ENCODE peak calls at places on chromosome 4, in six cellular contexts. Z is SW 1271, T is upper lobe of right lung, X is GM23248, N is GM23338, J is H54. W is an unnamed sample.

GRCh38 chr4:101284546-101284945 is 62.8 kb downstream of the PPP3CA start:
- DNase-seq in Z (no peak), T (no peak), X (peak; percentile 49), N (no peak), J (no peak), W (no peak)

GRCh38 chr4:98528882-98529281 is 129.5 kb downstream of the TSPAN5 start:
- DNase-seq in Z (no peak), T (no peak), X (no peak), N (no peak), J (no peak), W (no peak)

GRCh38 chr4:142373610-142374009 is 472.5 kb downstream of the INPP4B start:
- DNase-seq in Z (no peak), T (no peak), X (peak; percentile 22), N (no peak), J (no peak), W (no peak)

GRCh38 chr4:154421618-154422017 is 70.0 kb downstream of the DCHS2 start:
- DNase-seq in Z (no peak), T (no peak), X (no peak), N (no peak), J (no peak), W (no peak)

GRCh38 chr4:74675673-74676279 is 118.5 kb downstream of the BTC start:
- DNase-seq in Z (peak; percentile 66), T (no peak), X (peak; percentile 83), N (peak; percentile 72), J (no peak), W (peak; percentile 13)

GRCh38 chr4:1497189-1497801 is 91.1 kb upstream of the NKX1-1 start:
- DNase-seq in Z (no peak), T (peak; percentile 23), X (no peak), N (no peak), J (no peak), W (no peak)

GRCh38 chr4:138114434-138114833 is 127.7 kb downstream of the SLC7A11 start:
- DNase-seq in Z (no peak), T (no peak), X (peak; percentile 3), N (no peak), J (no peak), W (no peak)

GRCh38 chr4:75289843-75290616 is 224.2 kb downstream of the RCHY1 start:
- DNase-seq in Z (no peak), T (no peak), X (peak; percentile 19), N (peak; percentile 81), J (no peak), W (no peak)

GRCh38 chr4:7717161-7717560 is 222.5 kb downstream of the AFAP1 start:
- DNase-seq in Z (no peak), T (no peak), X (no peak), N (no peak), J (no peak), W (no peak)